ENCODE peak calls at places on chromosomes 4 and X, in nine cellular contexts. R is progenitor cell of endocrine pancreas, I is choroid plexus epithelial cell, Z is epithelial cell of esophagus, E is osteocyte, G is endothelial cell, X is mesothelial cell of epicardium, M is pancreas, W is fibroblast of lung. C is an unnamed sample.

GRCh38 chr4:165308174-165308573 is 19.3 kb upstream of the MSMO1 start:
- DNase-seq in R (no peak), I (no peak), Z (peak), E (no peak), G (no peak), X (no peak), M (no peak), W (no peak), C (no peak)

GRCh38 chr4:61468091-61468720 is 268.1 kb downstream of the ADGRL3 start:
- DNase-seq in R (no peak), I (peak), Z (peak), E (no peak), G (no peak), X (no peak), M (no peak), W (peak), C (no peak)

GRCh38 chr4:150722908-150723362 is 141.0 kb downstream of the MAB21L2 start:
- DNase-seq in R (no peak), I (peak), Z (peak), E (peak), G (no peak), X (no peak), M (peak), W (no peak), C (no peak)

GRCh38 chr4:24321151-24321550 is 263.2 kb downstream of the DHX15 start:
- DNase-seq in R (no peak), I (no peak), Z (peak), E (no peak), G (no peak), X (no peak), M (no peak), W (peak), C (no peak)

GRCh38 chr4:148192526-148192925 is 249.7 kb downstream of the NR3C2 start:
- DNase-seq in R (no peak), I (no peak), Z (peak), E (no peak), G (no peak), X (no peak), M (no peak), W (no peak), C (no peak)

GRCh38 chr4:8850830-8851188 is 20.8 kb downstream of the HMX1 start:
- DNase-seq in R (no peak), I (no peak), Z (no peak), E (no peak), G (no peak), X (no peak), M (no peak), W (no peak), C (no peak)

GRCh38 chr4:123072060-123072459 is 149.7 kb upstream of the NUDT6 start:
- DNase-seq in R (no peak), I (no peak), Z (peak), E (no peak), G (no peak), X (no peak), M (no peak), W (no peak), C (no peak)

GRCh38 chr4:140575489-140575888 is 6.7 kb upstream of the UCP1 start:
- DNase-seq in R (no peak), I (no peak), Z (no peak), E (no peak), G (no peak), X (no peak), M (no peak), W (no peak), C (no peak)

GRCh38 chrX:153049093-153049492 is 7.2 kb upstream of the PNMA3 start:
- DNase-seq in R (no peak), I (no peak), Z (no peak), E (no peak), G (no peak), X (no peak), M (no peak), W (no peak), C (no peak)

GRCh38 chrX:72245461-72246089 is 6.7 kb upstream of the ERCC6L start:
- DNase-seq in R (peak), I (peak), Z (peak), E (peak), G (peak), X (peak), M (peak), W (peak), C (peak)

GRCh38 chr4:11585506-11585905 is 156.8 kb upstream of the HS3ST1 start:
- DNase-seq in R (no peak), I (peak), Z (peak), E (no peak), G (no peak), X (no peak), M (no peak), W (no peak), C (no peak)

GRCh38 chrX:47530054-47530453 is 31.0 kb upstream of the ARAF start:
- DNase-seq in R (no peak), I (no peak), Z (no peak), E (no peak), G (no peak), X (no peak), M (no peak), W (no peak), C (no peak)

DNA sequence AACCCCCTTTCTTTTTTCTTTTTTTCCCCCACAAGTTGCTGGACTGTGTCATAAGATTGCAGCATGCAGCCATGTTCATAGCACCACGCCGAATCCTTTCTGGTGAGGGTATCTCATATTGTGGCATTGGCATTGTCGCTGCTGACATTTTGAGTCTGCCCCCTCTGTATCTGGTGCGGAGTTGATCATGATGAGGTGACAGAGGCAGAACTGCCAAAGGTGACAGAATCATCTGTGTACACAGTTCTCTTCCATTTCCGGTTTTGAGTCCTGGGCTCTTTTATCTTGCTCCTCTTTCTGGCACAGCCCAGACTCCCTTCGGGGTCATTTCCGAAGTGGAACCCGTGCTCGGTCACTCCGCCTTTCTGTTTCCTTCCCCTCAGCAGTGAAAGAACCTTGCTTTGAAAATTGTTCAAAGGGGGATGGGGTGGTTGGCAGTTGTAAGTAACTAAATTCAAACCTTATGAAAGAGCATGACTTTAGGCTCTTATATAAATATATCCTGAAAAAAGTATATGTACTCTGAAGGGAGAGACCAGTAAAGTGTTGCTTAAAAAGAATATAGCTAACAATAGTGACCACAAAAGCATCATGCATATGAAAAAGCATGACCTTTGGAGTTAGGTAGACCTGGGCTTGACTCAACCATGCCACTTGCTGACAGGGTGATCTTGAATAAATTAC is 55.0 kb upstream of the BMP2K start:
- DNase-seq in R (no peak), I (no peak), Z (no peak), E (no peak), G (no peak), X (no peak), M (no peak), W (no peak), C (no peak)
- TF ChIP-seq CTCF in R (no peak), I (no peak), Z (no peak), E (no peak), G (no peak), X (no peak), M (no peak), W (no peak), C (no peak)

GRCh38 chr4:54384563-54384962 is 155.5 kb downstream of the PDGFRA start:
- DNase-seq in R (no peak), I (peak), Z (peak), E (no peak), G (peak), X (no peak), M (no peak), W (peak), C (no peak)
- TF ChIP-seq CTCF in R (peak), I (peak), Z (peak), E (peak), G (peak), X (no peak), M (no peak), W (peak), C (peak)

GRCh38 chrX:133698298-133698697 is 283.0 kb upstream of the GPC4 start:
- DNase-seq in R (no peak), I (peak), Z (peak), E (no peak), G (no peak), X (no peak), M (no peak), W (peak), C (no peak)
- TF ChIP-seq CTCF in R (no peak), I (peak), Z (no peak), E (peak), G (no peak), X (no peak), M (no peak), W (peak), C (peak)

GRCh38 chr4:180060159-180060889 is 2182.9 kb upstream of the TENM3 start:
- DNase-seq in R (no peak), I (peak), Z (peak), E (no peak), G (no peak), X (no peak), M (no peak), W (peak), C (no peak)
- TF ChIP-seq CTCF in R (peak), I (no peak), Z (peak), E (peak), G (no peak), X (no peak), M (no peak), W (peak), C (peak)

GRCh38 chrX:155662297-155662696 is 49.5 kb upstream of the TMLHE start:
- DNase-seq in R (no peak), I (peak), Z (peak), E (no peak), G (no peak), X (no peak), M (no peak), W (no peak), C (no peak)
- TF ChIP-seq CTCF in R (no peak), I (peak), Z (peak), E (no peak), G (peak), X (no peak), M (no peak), W (peak), C (no peak)

GRCh38 chrX:15909605-15910004 is 55.0 kb upstream of the AP1S2 start:
- DNase-seq in R (no peak), I (no peak), Z (no peak), E (no peak), G (no peak), X (no peak), M (no peak), W (no peak), C (no peak)
- TF ChIP-seq CTCF in R (no peak), I (no peak), Z (no peak), E (no peak), G (no peak), X (no peak), M (no peak), W (no peak), C (no peak)

DNA sequence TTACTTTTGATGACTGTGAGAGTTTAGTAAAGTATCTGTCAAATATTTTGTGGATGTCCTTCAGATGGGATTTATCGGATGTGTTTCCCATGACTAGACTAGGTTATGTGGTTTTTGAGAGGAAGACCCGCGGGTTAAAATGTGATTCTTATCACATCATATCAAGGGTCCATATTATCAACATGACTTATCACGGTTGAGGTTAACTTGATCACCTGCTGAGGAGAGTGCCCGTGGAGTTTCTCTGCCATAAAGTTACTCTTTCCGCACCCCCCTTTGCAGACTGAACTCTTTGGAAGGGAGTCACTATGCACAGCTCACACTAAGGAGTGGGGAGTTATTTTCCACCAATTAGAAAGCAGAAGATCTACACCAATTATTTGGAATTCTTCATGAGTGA is 38.7 kb downstream of the GLRB start:
- DNase-seq in R (no peak), I (no peak), Z (no peak), E (no peak), G (no peak), X (no peak), M (no peak), W (no peak), C (no peak)
- TF ChIP-seq CTCF in R (no peak), I (no peak), Z (no peak), E (no peak), G (no peak), X (no peak), M (no peak), W (no peak), C (no peak)

GRCh38 chr4:87171944-87172343 is 48.5 kb downstream of the KLHL8 start:
- DNase-seq in R (no peak), I (no peak), Z (no peak), E (no peak), G (no peak), X (no peak), M (no peak), W (no peak), C (no peak)

GRCh38 chr4:87179751-87180150 is 40.7 kb downstream of the KLHL8 start:
- DNase-seq in R (no peak), I (peak), Z (no peak), E (no peak), G (no peak), X (no peak), M (no peak), W (peak), C (no peak)

GRCh38 chr4:87174672-87175071 is 45.7 kb downstream of the KLHL8 start:
- DNase-seq in R (no peak), I (no peak), Z (no peak), E (no peak), G (no peak), X (no peak), M (no peak), W (no peak), C (no peak)
- TF ChIP-seq CTCF in R (no peak), I (no peak), Z (no peak), E (no peak), G (no peak), X (no peak), M (no peak), W (no peak), C (no peak)

C was measured in neural crest cell.